ENCODE peak calls at places on chromosome 7, in nine cellular contexts. One of them, this sample, is unnamed. For H3K4me1, the result is how much of the 10 kb centered on the place peaks cover.

GRCh38 chr7:134702366-134703240 is 56.0 kb downstream of the BPGM start:
- DNase-seq in A549: no peak
- DNase-seq in transverse colon: no peak
- DNase-seq in stomach: no peak
- DNase-seq in thyroid gland: no peak
- DNase-seq in IMR-90: no peak
- DNase-seq in testis: peak
- DNase-seq in GM12878: no peak
- DNase-seq in uterus: no peak
- DNase-seq in this sample: no peak

GRCh38 chr7:116552616-116553015 is 27.8 kb downstream of the CAV1 start:
- DNase-seq in A549: no peak
- DNase-seq in transverse colon: no peak
- DNase-seq in stomach: no peak
- DNase-seq in thyroid gland: no peak
- DNase-seq in IMR-90: peak
- DNase-seq in testis: no peak
- DNase-seq in GM12878: no peak
- DNase-seq in uterus: no peak
- DNase-seq in this sample: no peak

GRCh38 chr7:836429-836828 is 4.2 kb downstream of the SUN1 start:
- DNase-seq in A549: peak
- DNase-seq in transverse colon: peak
- DNase-seq in stomach: no peak
- DNase-seq in thyroid gland: peak
- DNase-seq in IMR-90: peak
- DNase-seq in testis: peak
- DNase-seq in GM12878: no peak
- DNase-seq in uterus: no peak
- DNase-seq in this sample: no peak

GRCh38 chr7:124603066-124603465 is 162.5 kb downstream of the GPR37 start:
- DNase-seq in A549: no peak
- DNase-seq in transverse colon: no peak
- DNase-seq in stomach: no peak
- DNase-seq in thyroid gland: no peak
- DNase-seq in IMR-90: peak
- DNase-seq in testis: no peak
- DNase-seq in GM12878: no peak
- DNase-seq in uterus: no peak
- DNase-seq in this sample: no peak

GRCh38 chr7:107304636-107305035 is 135.8 kb downstream of the HBP1 start:
- DNase-seq in A549: no peak
- DNase-seq in transverse colon: no peak
- DNase-seq in stomach: no peak
- DNase-seq in thyroid gland: no peak
- DNase-seq in IMR-90: no peak
- DNase-seq in testis: no peak
- DNase-seq in GM12878: no peak
- DNase-seq in uterus: no peak
- DNase-seq in this sample: no peak

GRCh38 chr7:38731195-38731594 is 100.0 kb upstream of the AMPH start:
- DNase-seq in A549: no peak
- DNase-seq in transverse colon: no peak
- DNase-seq in stomach: no peak
- DNase-seq in thyroid gland: no peak
- DNase-seq in IMR-90: peak
- DNase-seq in testis: no peak
- DNase-seq in GM12878: no peak
- DNase-seq in uterus: no peak
- DNase-seq in this sample: no peak

GRCh38 chr7:27154901-27155815 is 1.3 kb downstream of the HOXA7 start:
- DNase-seq in A549: no peak
- DNase-seq in transverse colon: peak
- DNase-seq in stomach: peak
- DNase-seq in thyroid gland: peak
- DNase-seq in IMR-90: no peak
- DNase-seq in testis: peak
- DNase-seq in GM12878: no peak
- DNase-seq in uterus: peak
- DNase-seq in this sample: no peak

GRCh38 chr7:604884-605531 is 85.4 kb upstream of the PDGFA start:
- DNase-seq in A549: no peak
- DNase-seq in transverse colon: no peak
- DNase-seq in stomach: no peak
- DNase-seq in thyroid gland: no peak
- DNase-seq in IMR-90: no peak
- DNase-seq in testis: no peak
- DNase-seq in GM12878: no peak
- DNase-seq in uterus: no peak
- DNase-seq in this sample: no peak

GRCh38 chr7:136657332-136657942 is 211.0 kb upstream of the CHRM2 start:
- DNase-seq in A549: no peak
- DNase-seq in transverse colon: no peak
- DNase-seq in stomach: no peak
- DNase-seq in thyroid gland: no peak
- DNase-seq in IMR-90: peak
- DNase-seq in testis: no peak
- DNase-seq in GM12878: no peak
- DNase-seq in uterus: no peak
- DNase-seq in this sample: no peak

GRCh38 chr7:18196638-18197037 is 169.0 kb upstream of the PRPS1L1 start:
- DNase-seq in A549: no peak
- DNase-seq in transverse colon: no peak
- DNase-seq in stomach: no peak
- DNase-seq in thyroid gland: no peak
- DNase-seq in IMR-90: no peak
- DNase-seq in testis: no peak
- DNase-seq in GM12878: no peak
- DNase-seq in uterus: no peak
- DNase-seq in this sample: no peak

GRCh38 chr7:128427289-128427891 is 17.6 kb upstream of the IMPDH1 start:
- DNase-seq in A549: no peak
- DNase-seq in transverse colon: no peak
- DNase-seq in stomach: peak
- DNase-seq in thyroid gland: peak
- DNase-seq in IMR-90: peak
- DNase-seq in testis: no peak
- DNase-seq in GM12878: no peak
- DNase-seq in uterus: no peak
- DNase-seq in this sample: peak

GRCh38 chr7:149873968-149874643 is at the start of gene ATP6V0E2:
- DNase-seq in A549: no peak
- DNase-seq in transverse colon: no peak
- DNase-seq in stomach: no peak
- DNase-seq in thyroid gland: no peak
- DNase-seq in IMR-90: no peak
- DNase-seq in testis: no peak
- DNase-seq in GM12878: no peak
- DNase-seq in uterus: no peak
- DNase-seq in this sample: no peak

GRCh38 chr7:33998487-33998886 is 93.1 kb downstream of the BMPER start:
- DNase-seq in A549: no peak
- DNase-seq in transverse colon: no peak
- DNase-seq in stomach: no peak
- DNase-seq in thyroid gland: no peak
- DNase-seq in IMR-90: no peak
- DNase-seq in testis: peak
- DNase-seq in GM12878: no peak
- DNase-seq in uterus: no peak
- DNase-seq in this sample: peak

GRCh38 chr7:132393789-132394261 is 182.4 kb downstream of the PLXNA4 start:
- DNase-seq in A549: no peak
- DNase-seq in transverse colon: no peak
- DNase-seq in stomach: peak
- DNase-seq in thyroid gland: peak
- DNase-seq in IMR-90: no peak
- DNase-seq in testis: peak
- DNase-seq in GM12878: no peak
- DNase-seq in uterus: peak
- DNase-seq in this sample: no peak

GRCh38 chr7:44347546-44348114 is 22.2 kb upstream of the CAMK2B start:
- DNase-seq in A549: no peak
- DNase-seq in transverse colon: no peak
- DNase-seq in stomach: no peak
- DNase-seq in thyroid gland: peak
- DNase-seq in IMR-90: no peak
- DNase-seq in testis: no peak
- DNase-seq in GM12878: no peak
- DNase-seq in uterus: no peak
- DNase-seq in this sample: no peak

GRCh38 chr7:92831716-92832622 is 4.4 kb downstream of the CDK6 start:
- DNase-seq in A549: no peak
- DNase-seq in transverse colon: peak
- DNase-seq in stomach: no peak
- DNase-seq in thyroid gland: no peak
- DNase-seq in IMR-90: peak
- DNase-seq in testis: no peak
- DNase-seq in GM12878: no peak
- DNase-seq in uterus: no peak
- DNase-seq in this sample: no peak

GRCh38 chr7:111540199-111540815 is 22.0 kb downstream of the IMMP2L start:
- DNase-seq in A549: no peak
- DNase-seq in transverse colon: no peak
- DNase-seq in stomach: no peak
- DNase-seq in thyroid gland: peak
- DNase-seq in IMR-90: no peak
- DNase-seq in testis: no peak
- DNase-seq in GM12878: no peak
- DNase-seq in uterus: no peak
- DNase-seq in this sample: no peak

GRCh38 chr7:2018786-2019692 is 213.7 kb downstream of the MAD1L1 start:
- DNase-seq in A549: no peak
- DNase-seq in transverse colon: peak
- DNase-seq in stomach: no peak
- DNase-seq in thyroid gland: no peak
- DNase-seq in IMR-90: peak
- DNase-seq in testis: peak
- DNase-seq in GM12878: no peak
- DNase-seq in uterus: peak
- DNase-seq in this sample: no peak

GRCh38 chr7:129858490-129858889 is 94.3 kb downstream of the UBE2H start:
- DNase-seq in A549: no peak
- DNase-seq in transverse colon: no peak
- DNase-seq in stomach: no peak
- DNase-seq in thyroid gland: no peak
- DNase-seq in IMR-90: no peak
- DNase-seq in testis: no peak
- DNase-seq in GM12878: no peak
- DNase-seq in uterus: no peak
- DNase-seq in this sample: no peak
- H3K4me1 ChIP-seq in A549: under half
- H3K4me1 ChIP-seq in transverse colon: under half
- H3K4me1 ChIP-seq in stomach: half or more
- H3K4me1 ChIP-seq in thyroid gland: half or more
- H3K4me1 ChIP-seq in IMR-90: under half
- H3K4me1 ChIP-seq in testis: half or more
- H3K4me1 ChIP-seq in GM12878: under half
- H3K4me1 ChIP-seq in uterus: under half
- H3K4me1 ChIP-seq in this sample: under half

GRCh38 chr7:84194484-84195260 is at the start of gene SEMA3A:
- DNase-seq in A549: peak
- DNase-seq in transverse colon: peak
- DNase-seq in stomach: no peak
- DNase-seq in thyroid gland: peak
- DNase-seq in IMR-90: peak
- DNase-seq in testis: peak
- DNase-seq in GM12878: no peak
- DNase-seq in uterus: no peak
- DNase-seq in this sample: peak
- TF ChIP-seq CTCF in A549: no peak
- TF ChIP-seq CTCF in transverse colon: no peak
- TF ChIP-seq CTCF in stomach: no peak
- TF ChIP-seq CTCF in thyroid gland: peak
- TF ChIP-seq CTCF in IMR-90: peak
- TF ChIP-seq CTCF in testis: peak
- TF ChIP-seq CTCF in GM12878: no peak
- TF ChIP-seq CTCF in uterus: no peak
- TF ChIP-seq CTCF in this sample: no peak

GRCh38 chr7:12708314-12708713 is 20.9 kb downstream of the ARL4A start:
- DNase-seq in A549: no peak
- DNase-seq in transverse colon: no peak
- DNase-seq in stomach: no peak
- DNase-seq in thyroid gland: no peak
- DNase-seq in IMR-90: no peak
- DNase-seq in testis: no peak
- DNase-seq in GM12878: no peak
- DNase-seq in uterus: no peak
- DNase-seq in this sample: no peak

GRCh38 chr7:12706900-12707536 is 19.6 kb downstream of the ARL4A start:
- DNase-seq in A549: no peak
- DNase-seq in transverse colon: no peak
- DNase-seq in stomach: no peak
- DNase-seq in thyroid gland: no peak
- DNase-seq in IMR-90: peak
- DNase-seq in testis: no peak
- DNase-seq in GM12878: no peak
- DNase-seq in uterus: no peak
- DNase-seq in this sample: no peak

GRCh38 chr7:12701433-12701832 is 14.0 kb downstream of the ARL4A start:
- DNase-seq in A549: no peak
- DNase-seq in transverse colon: no peak
- DNase-seq in stomach: no peak
- DNase-seq in thyroid gland: no peak
- DNase-seq in IMR-90: no peak
- DNase-seq in testis: no peak
- DNase-seq in GM12878: no peak
- DNase-seq in uterus: no peak
- DNase-seq in this sample: no peak

GRCh38 chr7:12705878-12706277 is 18.4 kb downstream of the ARL4A start:
- DNase-seq in A549: no peak
- DNase-seq in transverse colon: no peak
- DNase-seq in stomach: no peak
- DNase-seq in thyroid gland: no peak
- DNase-seq in IMR-90: no peak
- DNase-seq in testis: no peak
- DNase-seq in GM12878: no peak
- DNase-seq in uterus: no peak
- DNase-seq in this sample: no peak

DNA sequence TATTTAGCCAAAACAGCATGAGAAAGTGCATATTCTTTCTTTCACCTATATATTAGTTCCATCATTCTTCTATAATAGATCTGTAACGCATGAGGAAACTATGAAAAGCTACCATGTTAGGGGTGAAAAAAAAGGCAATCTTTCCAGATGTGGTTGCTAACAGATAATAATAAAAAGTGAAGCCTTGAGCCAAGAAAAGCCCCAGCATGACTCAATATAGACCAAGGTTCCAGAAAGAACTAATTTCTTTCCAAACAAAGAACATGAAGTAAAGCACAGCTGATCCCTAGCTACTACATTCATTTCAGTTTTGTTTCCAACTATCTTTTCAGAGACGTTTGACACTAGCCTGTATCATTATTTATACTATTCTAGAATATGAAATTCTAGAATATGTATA is 16.4 kb downstream of the ARL4A start:
- DNase-seq in A549: no peak
- DNase-seq in transverse colon: no peak
- DNase-seq in stomach: no peak
- DNase-seq in thyroid gland: no peak
- DNase-seq in IMR-90: peak
- DNase-seq in testis: no peak
- DNase-seq in GM12878: no peak
- DNase-seq in uterus: no peak
- DNase-seq in this sample: no peak
- TF ChIP-seq POLR2A in A549: no peak
- TF ChIP-seq POLR2A in transverse colon: no peak
- TF ChIP-seq POLR2A in stomach: no peak
- TF ChIP-seq POLR2A in thyroid gland: no peak
- TF ChIP-seq POLR2A in IMR-90: no peak
- TF ChIP-seq POLR2A in testis: no peak
- TF ChIP-seq POLR2A in GM12878: no peak
- TF ChIP-seq POLR2A in uterus: no peak
- TF ChIP-seq POLR2A in this sample: no peak

GRCh38 chr7:5635461-5636445 is 145.7 kb downstream of the RNF216 start:
- DNase-seq in A549: no peak
- DNase-seq in transverse colon: no peak
- DNase-seq in stomach: no peak
- DNase-seq in thyroid gland: peak
- DNase-seq in IMR-90: no peak
- DNase-seq in testis: no peak
- DNase-seq in GM12878: no peak
- DNase-seq in uterus: no peak
- DNase-seq in this sample: no peak
- H3K4me1 ChIP-seq in A549: under half
- H3K4me1 ChIP-seq in transverse colon: half or more
- H3K4me1 ChIP-seq in stomach: under half
- H3K4me1 ChIP-seq in thyroid gland: half or more
- H3K4me1 ChIP-seq in IMR-90: under half
- H3K4me1 ChIP-seq in testis: half or more
- H3K4me1 ChIP-seq in GM12878: under half
- H3K4me1 ChIP-seq in uterus: under half
- H3K4me1 ChIP-seq in this sample: under half